ENCODE peak calls at places on chromosomes 13 and 19, in five cellular contexts. L is fibroblast of lung, C is tibial artery, H is stomach, P is left ventricle myocardium inferior. R is an unnamed sample. For H3K4me1 and H3K36me3, the result is how much of the 10 kb centered on the place peaks cover.

GRCh38 chr19:43798546-43799409 is 3.5 kb downstream of the LYPD5 start:
- DNase-seq in H (peak), C (no peak), P (no peak), L (no peak), R (no peak)

GRCh38 chr13:43835701-43836100 is 43.8 kb downstream of the CCDC122 start:
- DNase-seq in C (no peak), H (no peak), L (peak), P (no peak), R (no peak)

GRCh38 chr13:111552891-111553637 is 232.6 kb downstream of the TEX29 start:
- DNase-seq in H (no peak), L (no peak), P (no peak), C (no peak), R (no peak)

GRCh38 chr19:43552198-43552450 is 19.1 kb downstream of the ZNF575 start:
- DNase-seq in P (no peak), C (no peak), H (no peak), L (no peak), R (no peak)

GRCh38 chr19:56140583-56141415 is at the start of gene ZNF444:
- DNase-seq in L (peak), P (peak), C (peak), H (peak), R (peak)

GRCh38 chr19:10233946-10234345 is 2.8 kb upstream of the S1PR2 start:
- DNase-seq in C (no peak), L (no peak), H (no peak), P (no peak), R (no peak)

GRCh38 chr13:28531195-28531955 is 36.4 kb upstream of the FLT1 start:
- DNase-seq in P (peak), L (peak), C (no peak), H (peak), R (peak)

GRCh38 chr13:52686381-52686780 is 33.7 kb downstream of the SUGT1 start:
- DNase-seq in C (no peak), L (no peak), P (no peak), H (no peak), R (no peak)

GRCh38 chr19:39483141-39483540 is 2.5 kb downstream of the TIMM50 start:
- DNase-seq in H (no peak), L (no peak), C (no peak), P (no peak), R (no peak)

GRCh38 chr13:111121421-111121820 is 6.3 kb downstream of the ARHGEF7 start:
- DNase-seq in H (no peak), C (no peak), L (no peak), P (no peak), R (no peak)

GRCh38 chr13:20412761-20413355 is 112.8 kb downstream of the CRYL1 start:
- DNase-seq in H (no peak), C (no peak), L (no peak), P (no peak), R (no peak)

GRCh38 chr19:38023245-38023644 is 116.2 kb downstream of the SIPA1L3 start:
- DNase-seq in H (no peak), C (no peak), P (no peak), L (no peak), R (no peak)

GRCh38 chr13:48121733-48122132 is 26.8 kb upstream of the MED4 start:
- DNase-seq in L (no peak), H (no peak), P (no peak), C (no peak), R (peak)

GRCh38 chr13:112101360-112101930 is 34.5 kb downstream of the SOX1 start:
- DNase-seq in P (no peak), C (no peak), H (no peak), L (no peak), R (no peak)

GRCh38 chr13:110089815-110090214 is 217.1 kb downstream of the COL4A1 start:
- DNase-seq in C (no peak), L (no peak), H (no peak), P (no peak), R (no peak)

GRCh38 chr19:18865973-18866799 is 29.8 kb downstream of the CERS1 start:
- DNase-seq in H (peak), L (peak), C (no peak), P (peak), R (peak)

GRCh38 chr13:108226184-108226583 is 8.0 kb downstream of the ABHD13 start:
- DNase-seq in L (no peak), H (no peak), C (no peak), P (no peak), R (no peak)

GRCh38 chr19:7515091-7515470 is 822 bp upstream of the ZNF358 start:
- DNase-seq in P (no peak), H (peak), C (peak), L (peak), R (peak)

GRCh38 chr19:18424122-18424889 is 5.1 kb downstream of the SSBP4 start:
- DNase-seq in P (no peak), C (no peak), H (no peak), L (no peak), R (no peak)

GRCh38 chr19:47275866-47276461 is 1.3 kb downstream of the INAFM1 start:
- DNase-seq in L (peak), H (no peak), C (peak), P (peak), R (peak)

GRCh38 chr19:39070888-39071287 is 13.3 kb upstream of the ACP7 start:
- DNase-seq in P (no peak), L (no peak), C (no peak), H (no peak), R (no peak)

GRCh38 chr19:4606921-4607678 is 32.2 kb upstream of the TNFAIP8L1 start:
- DNase-seq in P (peak), H (no peak), C (no peak), L (peak), R (peak)

GRCh38 chr13:69496951-69497350 is 610.7 kb upstream of the ATXN8OS start:
- DNase-seq in P (no peak), H (no peak), L (no peak), C (no peak), R (no peak)

GRCh38 chr19:10283301-10283733 is 3.4 kb upstream of the ICAM4 start:
- DNase-seq in H (no peak), P (no peak), L (no peak), C (no peak), R (no peak)

GRCh38 chr13:86689901-86690300 is 890.7 kb upstream of the SLITRK6 start:
- DNase-seq in C (no peak), L (no peak), H (no peak), P (no peak), R (no peak)

GRCh38 chr13:44396963-44397580 is 23.4 kb downstream of the SERP2 start:
- DNase-seq in H (no peak), C (no peak), L (peak), P (peak), R (peak)

GRCh38 chr19:47156861-47157454 is 26.3 kb downstream of the SAE1 start:
- DNase-seq in L (peak), H (no peak), C (no peak), P (no peak), R (no peak)

GRCh38 chr19:56317749-56318148 is 3.1 kb upstream of the ZSCAN5A start:
- DNase-seq in C (no peak), L (no peak), H (no peak), P (no peak), R (no peak)

GRCh38 chr13:80783926-80784325 is 443.0 kb upstream of the SPRY2 start:
- DNase-seq in H (no peak), P (no peak), L (peak), C (no peak), R (no peak)

GRCh38 chr19:53504903-53505302 is 33.0 kb upstream of the ZNF331 start:
- DNase-seq in L (peak), C (no peak), H (no peak), P (no peak), R (no peak)

GRCh38 chr13:43058318-43058674 is 34.9 kb downstream of the DNAJC15 start:
- DNase-seq in L (peak), C (no peak), H (no peak), P (no peak), R (peak)

GRCh38 chr13:39048806-39049205 is 10.6 kb downstream of the NHLRC3 start:
- DNase-seq in H (no peak), L (no peak), P (no peak), C (no peak), R (no peak)

GRCh38 chr13:53129864-53130393 is 101.3 kb downstream of the OLFM4 start:
- DNase-seq in L (no peak), P (no peak), C (no peak), H (no peak), R (no peak)

GRCh38 chr13:86870388-86870966 is 800.7 kb upstream of the SLITRK5 start:
- DNase-seq in P (no peak), C (no peak), L (peak), H (no peak), R (no peak)

GRCh38 chr19:48623556-48624066 is 4.3 kb downstream of the SPHK2 start:
- DNase-seq in C (no peak), P (no peak), H (no peak), L (no peak), R (no peak)
- H3K4me1 ChIP-seq in C (under half), P (half or more), H (under half), L (under half), R (under half)

GRCh38 chr19:49801966-49802661 is 11.0 kb downstream of the FUZ start:
- DNase-seq in H (peak), C (peak), P (peak), L (peak), R (peak)
- H3K36me3 ChIP-seq in H (half or more), C (half or more), P (half or more), L (under half), R (half or more)

GRCh38 chr19:1007852-1008251 is 7.6 kb downstream of the GRIN3B start:
- DNase-seq in H (no peak), P (no peak), L (no peak), C (no peak), R (no peak)
- H3K4me1 ChIP-seq in H (under half), P (under half), L (under half), C (under half), R (under half)

DNA sequence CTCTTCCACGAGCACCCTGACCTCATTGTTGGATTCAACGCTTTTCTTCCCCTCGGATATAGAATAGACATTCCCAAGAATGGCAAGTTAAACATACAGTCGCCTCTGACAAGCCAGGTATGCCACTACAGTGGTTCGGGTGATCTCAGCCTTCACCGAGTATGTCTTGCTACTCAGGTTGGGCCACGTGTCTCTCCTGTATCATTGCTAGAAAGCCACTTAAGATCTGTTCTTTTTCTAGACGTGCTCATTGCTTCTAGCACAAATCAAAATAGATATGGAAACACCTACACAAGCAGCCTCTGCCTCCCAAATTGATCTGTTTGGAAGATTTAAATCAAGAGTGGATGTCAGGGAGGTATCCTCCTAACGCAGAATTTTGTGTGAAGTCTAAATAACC is 2.3 kb downstream of the SIN3B start:
- DNase-seq in P (no peak), C (no peak), H (no peak), L (no peak), R (no peak)
- H3K36me3 ChIP-seq in P (half or more), C (half or more), H (half or more), L (under half), R (under half)

DNA sequence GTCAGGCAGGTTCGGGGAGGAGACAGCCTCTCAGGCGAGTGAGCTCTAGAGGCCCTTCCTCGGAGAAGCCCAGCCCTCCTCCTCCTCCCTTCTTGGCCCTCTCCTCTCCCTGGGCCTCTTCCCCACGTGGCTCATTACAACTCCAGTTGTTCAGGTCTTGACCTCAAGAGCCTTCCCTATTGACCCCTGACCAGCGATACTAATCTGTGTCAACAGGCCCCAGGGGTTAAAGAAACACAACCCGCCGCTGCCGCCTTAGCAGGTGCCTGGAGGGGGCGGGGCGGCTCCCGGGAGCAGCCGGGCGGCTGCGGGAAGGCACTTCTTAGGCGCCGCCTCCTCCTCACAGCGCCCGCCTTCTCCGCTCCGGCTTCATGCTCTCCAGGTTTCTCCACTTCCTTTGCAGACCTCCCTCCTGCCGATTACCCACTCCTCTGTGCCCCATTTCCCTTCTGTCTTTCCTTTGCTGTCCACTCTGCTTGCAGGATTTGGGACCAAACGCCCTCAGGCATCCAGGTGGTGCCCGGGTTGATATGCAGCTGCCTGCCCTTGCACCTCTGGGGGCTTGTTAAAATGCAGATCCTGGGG is 51.0 kb downstream of the LYL1 start:
- DNase-seq in L (peak), P (peak), H (peak), C (peak), R (no peak)
- H3K4me1 ChIP-seq in L (half or more), P (half or more), H (half or more), C (half or more), R (half or more)